ENCODE peak calls at places on chromosome 2, in five cellular contexts. F, C, V, X and N are unnamed samples.

GRCh38 chr2:156864230-156864629 is 393.3 kb upstream of the GALNT5 start:
- DNase-seq in F (no peak), C (no peak), V (no peak), X (no peak), N (no peak)

GRCh38 chr2:217809736-217810135 is 193.1 kb downstream of the TNS1 start:
- DNase-seq in F (no peak), C (no peak), V (no peak), X (no peak), N (no peak)

GRCh38 chr2:160332318-160332717 is 132.2 kb upstream of the ITGB6 start:
- DNase-seq in F (no peak), C (peak), V (no peak), X (no peak), N (no peak)

GRCh38 chr2:125730921-125731320 is 925.0 kb upstream of the GYPC start:
- DNase-seq in F (no peak), C (no peak), V (no peak), X (no peak), N (no peak)

GRCh38 chr2:17311771-17312511 is 206.3 kb downstream of the RAD51AP2 start:
- DNase-seq in F (no peak), C (no peak), V (no peak), X (no peak), N (no peak)

GRCh38 chr2:119683717-119684443 is 4.9 kb downstream of the TMEM177 start:
- DNase-seq in F (peak), C (peak), V (no peak), X (no peak), N (peak)

GRCh38 chr2:155026646-155027045 is 328.2 kb downstream of the KCNJ3 start:
- DNase-seq in F (no peak), C (no peak), V (no peak), X (no peak), N (no peak)

GRCh38 chr2:163658556-163658955 is 77.3 kb downstream of the FIGN start:
- DNase-seq in F (no peak), C (no peak), V (no peak), X (no peak), N (no peak)

GRCh38 chr2:29518010-29518409 is 402.8 kb downstream of the CLIP4 start:
- DNase-seq in F (no peak), C (peak), V (no peak), X (no peak), N (no peak)

GRCh38 chr2:196336715-196337617 is 165.6 kb upstream of the STK17B start:
- DNase-seq in F (no peak), C (peak), V (peak), X (no peak), N (peak)

GRCh38 chr2:177143444-177143843 is 69.2 kb upstream of the HNRNPA3 start:
- DNase-seq in F (no peak), C (no peak), V (peak), X (no peak), N (no peak)

GRCh38 chr2:30341500-30342267 is 105.4 kb upstream of the LCLAT1 start:
- DNase-seq in F (no peak), C (no peak), V (no peak), X (no peak), N (no peak)

GRCh38 chr2:101699939-101700442 is 2.5 kb downstream of the MAP4K4 start:
- DNase-seq in F (no peak), C (no peak), V (no peak), X (no peak), N (no peak)

GRCh38 chr2:157903626-157904025 is 27.5 kb upstream of the ACVR1 start:
- DNase-seq in F (no peak), C (no peak), V (no peak), X (no peak), N (no peak)

GRCh38 chr2:20619624-20620024 is 31.3 kb downstream of the HS1BP3 start:
- DNase-seq in F (peak), C (no peak), V (no peak), X (no peak), N (no peak)

GRCh38 chr2:179428659-179429058 is 164.0 kb upstream of the SESTD1 start:
- DNase-seq in F (no peak), C (no peak), V (no peak), X (no peak), N (no peak)

GRCh38 chr2:157592983-157593382 is 35.7 kb downstream of the ACVR1C start:
- DNase-seq in F (no peak), C (peak), V (peak), X (no peak), N (no peak)

GRCh38 chr2:186518945-186519344 is 32.9 kb downstream of the ZC3H15 start:
- DNase-seq in F (no peak), C (no peak), V (peak), X (no peak), N (no peak)
- TF ChIP-seq EP300 in F (no peak), C (no peak), V (no peak), X (no peak), N (no peak)

DNA sequence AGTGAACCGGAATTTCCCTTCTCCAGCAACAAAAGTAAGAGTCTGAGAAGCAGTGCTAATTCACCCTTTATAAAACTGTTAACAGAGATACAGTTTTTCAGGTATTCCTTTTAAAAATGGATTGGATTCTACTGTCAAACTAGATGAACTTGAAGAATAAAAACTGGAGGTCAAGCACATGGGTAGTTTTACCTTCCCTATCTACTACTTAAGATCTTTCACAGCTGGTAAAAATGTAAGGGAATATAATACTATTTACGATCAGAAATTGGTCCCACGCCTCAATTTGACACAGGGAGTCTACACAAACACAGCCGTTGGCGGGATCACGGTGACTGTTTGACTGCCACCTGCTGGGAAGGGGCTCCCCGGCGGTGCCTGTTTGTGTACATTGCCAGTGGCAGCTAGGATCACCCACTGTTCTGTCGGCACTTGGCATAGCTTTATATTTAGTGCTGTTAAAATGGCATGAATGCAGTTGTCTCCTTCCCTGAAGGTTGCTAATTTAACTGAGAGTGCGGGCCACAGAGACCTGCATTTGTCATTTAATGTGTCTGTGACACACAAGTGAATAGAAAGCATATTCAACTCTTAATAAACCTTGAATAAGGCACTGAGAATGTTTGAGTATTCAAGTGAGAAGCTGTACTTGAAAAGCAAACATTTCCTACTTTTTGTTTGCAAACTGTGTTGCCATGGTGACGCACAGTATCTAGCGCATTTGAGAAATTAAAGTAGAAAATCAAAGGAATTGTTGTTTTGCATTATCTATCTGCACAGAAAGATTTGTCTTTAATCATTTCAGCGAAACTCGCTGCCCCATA is 59.6 kb downstream of the ABCG8 start:
- DNase-seq in F (peak), C (peak), V (peak), X (no peak), N (peak)
- TF ChIP-seq EP300 in F (no peak), C (no peak), V (no peak), X (no peak), N (no peak)

GRCh38 chr2:37771600-37772088 is 100.2 kb upstream of the CDC42EP3 start:
- DNase-seq in F (no peak), C (no peak), V (no peak), X (no peak), N (no peak)

GRCh38 chr2:37770797-37771196 is 99.4 kb upstream of the CDC42EP3 start:
- DNase-seq in F (no peak), C (peak), V (no peak), X (no peak), N (no peak)

GRCh38 chr2:37766087-37766486 is 94.6 kb upstream of the CDC42EP3 start:
- DNase-seq in F (no peak), C (no peak), V (peak), X (no peak), N (no peak)

GRCh38 chr2:37767051-37767450 is 95.6 kb upstream of the CDC42EP3 start:
- DNase-seq in F (no peak), C (no peak), V (no peak), X (no peak), N (no peak)

GRCh38 chr2:37768491-37768925 is 97.1 kb upstream of the CDC42EP3 start:
- DNase-seq in F (peak), C (peak), V (peak), X (peak), N (no peak)
- TF ChIP-seq EP300 in F (no peak), C (peak), V (peak), X (peak), N (no peak)

GRCh38 chr2:239298126-239298804 is 102.6 kb downstream of the HDAC4 start:
- DNase-seq in F (no peak), C (no peak), V (no peak), X (no peak), N (no peak)
- TF ChIP-seq EP300 in F (no peak), C (no peak), V (no peak), X (no peak), N (no peak)

GRCh38 chr2:24018241-24018640 is 8.4 kb downstream of the MFSD2B start:
- DNase-seq in F (no peak), C (no peak), V (no peak), X (no peak), N (no peak)
- TF ChIP-seq EP300 in F (no peak), C (no peak), V (no peak), X (no peak), N (no peak)

GRCh38 chr2:82256983-82257382 is 1952.4 kb upstream of the LRRTM1 start:
- DNase-seq in F (no peak), C (no peak), V (no peak), X (no peak), N (no peak)
- TF ChIP-seq EP300 in F (no peak), C (no peak), V (no peak), X (no peak), N (no peak)